ENCODE peak calls at places on chromosomes 13 and 19, in eight cellular contexts. Y is GM04504; Z is activated CD4-positive, alpha-beta T cell treated with anti-CD3 and anti-CD28 coated beads for 36 hours; A is T-cell; U is T-helper 2 cell; K is AG04449; B is mesendoderm; T is tibial nerve. W is an unnamed sample.
A peak's percentile ranks its signal among the peaks of the same experiment; 100 is the strongest.

GRCh38 chr19:38402967-38403674 is at the start of gene FAM98C:
- DNase-seq in Z (peak; percentile 99), U (peak; percentile 99), A (peak; percentile 94), T (peak; percentile 90), B (peak; percentile 99), K (peak; percentile 46), Y (peak; percentile 93), W (peak; percentile 85)

GRCh38 chr13:94329754-94330551 is 149.5 kb downstream of the DCT start:
- DNase-seq in Z (no peak), K (peak; percentile 80), A (no peak), B (no peak), Y (peak; percentile 84), U (peak; percentile 44), T (peak; percentile 68), W (no peak)

GRCh38 chr19:1315470-1316166 is 29.9 kb downstream of the EFNA2 start:
- DNase-seq in Y (peak; percentile 20), K (no peak), U (peak; percentile 42), Z (peak; percentile 65), B (peak; percentile 49), T (no peak), A (peak; percentile 11), W (no peak)

GRCh38 chr13:89455741-89456140 is 1784.6 kb downstream of the SLITRK5 start:
- DNase-seq in Y (no peak), U (no peak), Z (no peak), A (no peak), T (no peak), K (no peak), B (no peak), W (no peak)

GRCh38 chr19:35596366-35596999 is 10.5 kb downstream of the PMIS2 start:
- DNase-seq in Y (no peak), U (peak; percentile 59), Z (peak; percentile 48), B (peak; percentile 37), K (no peak), A (no peak), T (no peak), W (no peak)

GRCh38 chr19:42368360-42368759 is 21.7 kb downstream of the CNFN start:
- DNase-seq in K (no peak), A (no peak), Y (no peak), B (no peak), Z (no peak), U (no peak), T (no peak), W (no peak)

GRCh38 chr19:54190942-54191670 is at the start of gene TSEN34:
- DNase-seq in Z (peak; percentile 92), A (no peak), Y (peak; percentile 72), U (peak; percentile 91), B (peak; percentile 64), T (peak; percentile 71), K (no peak), W (no peak)

GRCh38 chr19:29807178-29807577 is 4.6 kb upstream of the CCNE1 start:
- DNase-seq in U (no peak), T (no peak), Y (no peak), Z (no peak), A (no peak), K (no peak), B (no peak), W (no peak)

GRCh38 chr13:43905435-43906031 is 25.8 kb downstream of the LACC1 start:
- DNase-seq in A (peak; percentile 3), Y (peak; percentile 35), T (peak; percentile 81), K (no peak), B (peak; percentile 72), Z (peak; percentile 27), U (peak; percentile 51), W (peak; percentile 1)

GRCh38 chr19:32322541-32322940 is 22.9 kb upstream of the ZNF507 start:
- DNase-seq in T (no peak), B (no peak), A (no peak), K (no peak), Z (no peak), U (no peak), Y (no peak), W (no peak)

GRCh38 chr19:1841209-1841924 is 6.9 kb downstream of the REXO1 start:
- DNase-seq in T (no peak), U (no peak), Z (no peak), B (no peak), A (no peak), K (no peak), Y (no peak), W (no peak)

GRCh38 chr19:51668167-51668566 is 21.5 kb upstream of the SIGLEC14 start:
- DNase-seq in A (no peak), B (no peak), U (no peak), K (no peak), Y (no peak), Z (no peak), T (no peak), W (no peak)

GRCh38 chr13:110772091-110772984 is 58.8 kb downstream of the ING1 start:
- DNase-seq in T (no peak), U (no peak), A (no peak), K (no peak), Y (no peak), B (no peak), Z (no peak), W (no peak)

GRCh38 chr19:8212212-8212611 is 3.0 kb downstream of the CERS4 start:
- DNase-seq in Y (no peak), A (no peak), T (no peak), K (no peak), U (no peak), B (no peak), Z (no peak), W (no peak)

GRCh38 chr13:81017525-81018152 is 676.7 kb upstream of the SPRY2 start:
- DNase-seq in Y (peak; percentile 1), A (no peak), K (no peak), Z (no peak), T (no peak), U (peak; percentile 36), B (peak; percentile 53), W (peak; percentile 11)

GRCh38 chr19:16893686-16893990 is 4.8 kb downstream of the F2RL3 start:
- DNase-seq in K (no peak), U (no peak), T (no peak), A (no peak), Z (no peak), Y (no peak), B (no peak), W (no peak)

GRCh38 chr13:99859178-99860177 is 112.1 kb downstream of the ZIC5 start:
- DNase-seq in K (no peak), Z (peak; percentile 82), Y (no peak), U (peak; percentile 69), B (no peak), T (no peak), A (peak; percentile 11), W (no peak)

W was measured in pulmonary artery endothelial cell.